ENCODE peak calls at places on chromosomes 12 and 14, in seven cellular contexts. J is glutamatergic neuron; H is pulmonary artery endothelial cell; K is right cardiac atrium; A is stimulated activated CD8-positive, alpha-beta memory T cell treated with anti-CD3 and anti-CD28 coated beads, Interleukin-15, amount 100 ng/mL, for 24 hours; E is foreskin keratinocyte; D is mucosa of descending colon. U is an unnamed sample.

GRCh38 chr12:117836999-117837736 is 131.6 kb downstream of the KSR2 start:
- DNase-seq in J (peak), E (peak), A (peak), H (peak), D (peak), K (peak), U (peak)

GRCh38 chr12:114916531-114916930 is 232.6 kb upstream of the TBX3 start:
- DNase-seq in E (no peak), H (no peak), A (no peak), J (no peak), K (no peak), D (no peak), U (no peak)

GRCh38 chr12:13947237-13947945 is 34.0 kb downstream of the GRIN2B start:
- DNase-seq in E (no peak), A (no peak), H (no peak), J (no peak), K (no peak), D (no peak), U (no peak)

GRCh38 chr12:6425588-6426531 is 18.9 kb upstream of the CD27 start:
- DNase-seq in H (no peak), A (no peak), K (peak), D (no peak), J (no peak), E (no peak), U (no peak)

GRCh38 chr14:68795602-68796417 is 2.9 kb upstream of the ZFP36L1 start:
- DNase-seq in K (peak), A (peak), J (peak), D (peak), H (no peak), E (peak), U (peak)

GRCh38 chr14:103213331-103213730 is 90.1 kb downstream of the TNFAIP2 start:
- DNase-seq in D (no peak), J (no peak), A (no peak), H (no peak), K (no peak), E (no peak), U (no peak)

GRCh38 chr12:6635856-6636521 is at the start of gene LPAR5:
- DNase-seq in A (no peak), H (no peak), K (peak), D (peak), J (no peak), E (peak), U (no peak)

GRCh38 chr12:32312049-32312670 is 87.2 kb upstream of the FGD4 start:
- DNase-seq in J (no peak), K (no peak), A (no peak), H (peak), E (peak), D (no peak), U (no peak)

GRCh38 chr14:92473947-92474535 is 39.5 kb upstream of the RIN3 start:
- DNase-seq in H (no peak), E (peak), K (no peak), A (no peak), D (no peak), J (no peak), U (no peak)

GRCh38 chr12:39145175-39145999 is 240.0 kb upstream of the CPNE8 start:
- DNase-seq in A (peak), K (peak), H (no peak), D (peak), E (peak), J (peak), U (peak)

GRCh38 chr12:68177562-68177961 is 18.0 kb upstream of the IFNG start:
- DNase-seq in D (no peak), H (no peak), K (no peak), E (no peak), J (no peak), A (no peak), U (no peak)

GRCh38 chr12:50517456-50518048 is 12.8 kb downstream of the DIP2B start:
- DNase-seq in A (no peak), H (peak), K (no peak), D (no peak), E (no peak), J (no peak), U (no peak)

GRCh38 chr12:103680591-103681065 is 93.6 kb downstream of the STAB2 start:
- DNase-seq in J (no peak), K (peak), E (no peak), H (no peak), D (no peak), A (no peak), U (no peak)

GRCh38 chr12:2236501-2237294 is 183.9 kb downstream of the CACNA1C start:
- DNase-seq in A (no peak), E (no peak), J (no peak), K (no peak), D (no peak), H (no peak), U (no peak)

GRCh38 chr12:69354561-69355187 is 4.9 kb upstream of the YEATS4 start:
- DNase-seq in K (no peak), D (no peak), E (no peak), A (no peak), H (no peak), J (no peak), U (no peak)

GRCh38 chr14:72472845-72473244 is 421.1 kb downstream of the DPF3 start:
- DNase-seq in D (no peak), J (no peak), H (no peak), E (no peak), K (no peak), A (no peak), U (no peak)

GRCh38 chr14:70278281-70278680 is 81.2 kb downstream of the COX16 start:
- DNase-seq in A (no peak), K (no peak), H (no peak), E (no peak), J (no peak), D (no peak), U (no peak)

GRCh38 chr12:92676710-92677109 is 26.1 kb upstream of the PLEKHG7 start:
- DNase-seq in E (no peak), A (no peak), J (no peak), D (no peak), H (no peak), K (no peak), U (no peak)

GRCh38 chr12:100681074-100681473 is 107.6 kb downstream of the GAS2L3 start:
- DNase-seq in H (no peak), D (no peak), A (no peak), K (no peak), J (no peak), E (no peak), U (no peak)

GRCh38 chr12:49951411-49952105 is 1.0 kb downstream of the AQP2 start:
- DNase-seq in J (no peak), A (no peak), K (no peak), D (no peak), E (no peak), H (no peak), U (no peak)

GRCh38 chr14:58238252-58239247 is 6.1 kb upstream of the PSMA3 start:
- DNase-seq in K (peak), J (no peak), H (no peak), E (peak), A (no peak), D (no peak), U (no peak)

GRCh38 chr14:99744199-99744872 is 48.9 kb upstream of the EML1 start:
- DNase-seq in D (no peak), J (no peak), E (peak), K (no peak), H (no peak), A (no peak), U (no peak)